ENCODE peak calls at places on chromosome 6, in eight cellular contexts. N, Y, Z, K, S, C, M and L are unnamed samples.
A peak's percentile ranks its signal among the peaks of the same experiment; 100 is the strongest.

GRCh38 chr6:147749331-147749730 is 240.8 kb downstream of the SAMD5 start:
- DNase-seq in Y (no peak), S (no peak), C (no peak), Z (no peak), N (no peak), K (no peak), M (no peak), L (no peak)

GRCh38 chr6:11796819-11797218 is 18.2 kb upstream of the ADTRP start:
- DNase-seq in Y (no peak), N (no peak), C (no peak), M (no peak), K (no peak), S (no peak), Z (no peak), L (no peak)

GRCh38 chr6:143449731-143450452 is 603 bp downstream of the ADAT2 start:
- DNase-seq in K (no peak), C (peak; percentile 53), Z (peak; percentile 12), N (peak; percentile 60), Y (no peak), M (peak; percentile 4), S (no peak), L (peak; percentile 62)

GRCh38 chr6:38871745-38872568 is 156.8 kb downstream of the DNAH8 start:
- DNase-seq in Z (peak; percentile 40), Y (peak; percentile 60), K (no peak), N (peak; percentile 50), C (no peak), M (peak; percentile 47), S (peak; percentile 41), L (peak; percentile 1)

GRCh38 chr6:45156075-45156474 is 172.1 kb upstream of the RUNX2 start:
- DNase-seq in Y (no peak), M (no peak), S (no peak), N (no peak), C (peak; percentile 76), Z (no peak), K (no peak), L (no peak)

GRCh38 chr6:110524305-110524704 is 47.9 kb upstream of the SLC22A16 start:
- DNase-seq in Z (no peak), K (peak; percentile 29), N (no peak), C (no peak), S (no peak), Y (no peak), M (no peak), L (no peak)

GRCh38 chr6:113104546-113105325 is 752.4 kb upstream of the MARCKS start:
- DNase-seq in N (no peak), Z (no peak), S (no peak), Y (no peak), K (no peak), C (no peak), M (no peak), L (no peak)

GRCh38 chr6:155882527-155883333 is 427.1 kb upstream of the NOX3 start:
- DNase-seq in K (no peak), N (no peak), S (no peak), M (peak; percentile 37), Y (no peak), Z (no peak), C (peak; percentile 21), L (no peak)

GRCh38 chr6:107115695-107116327 is 496 bp upstream of the BEND3 start:
- DNase-seq in C (no peak), N (no peak), Y (peak; percentile 93), M (peak; percentile 35), K (peak; percentile 84), S (peak; percentile 31), Z (peak; percentile 30), L (peak; percentile 43)

GRCh38 chr6:38640216-38640909 is 634 bp upstream of the BTBD9 start:
- DNase-seq in C (peak; percentile 19), N (no peak), Y (no peak), M (peak; percentile 6), S (no peak), K (no peak), Z (no peak), L (no peak)

GRCh38 chr6:132752255-132752654 is 5.4 kb downstream of the VNN2 start:
- DNase-seq in C (no peak), Y (no peak), N (no peak), M (no peak), Z (no peak), S (no peak), K (no peak), L (no peak)

GRCh38 chr6:151071295-151071694 is 168.5 kb upstream of the AKAP12 start:
- DNase-seq in K (no peak), S (no peak), C (no peak), N (peak; percentile 94), Z (no peak), Y (no peak), M (peak; percentile 94), L (no peak)